ENCODE peak calls at places on chromosomes 13 and 19, in seven cellular contexts. R is putamen; N is neural crest cell; E is GDM1; U is stimulated activated CD4-positive, alpha-beta T cell treated with anti-CD3 and anti-CD28 coated beads, Interleukin-4, amount 100 ng/mL, for 24 hours; K is LoVo; Y is GM12892. W is an unnamed sample.

GRCh38 chr13:111629933-111630332 is 309.5 kb downstream of the TEX29 start:
- DNase-seq in Y (no peak), K (no peak), N (no peak), U (no peak), E (no peak), R (no peak), W (no peak)

GRCh38 chr19:38389101-38389925 is 816 bp downstream of the SPRED3 start:
- DNase-seq in E (no peak), N (peak; percentile 24), K (no peak), Y (no peak), R (no peak), U (no peak), W (no peak)

GRCh38 chr13:44801990-44802389 is 187.3 kb downstream of the NUFIP1 start:
- DNase-seq in U (no peak), Y (no peak), E (peak; percentile 89), R (no peak), K (no peak), N (no peak), W (peak; percentile 50)

GRCh38 chr13:112617754-112618375 is 29.9 kb upstream of the TUBGCP3 start:
- DNase-seq in Y (no peak), K (no peak), E (no peak), R (no peak), N (no peak), U (no peak), W (no peak)

GRCh38 chr13:89199138-89199537 is 1528.0 kb downstream of the SLITRK5 start:
- DNase-seq in K (no peak), E (no peak), Y (no peak), U (no peak), N (no peak), R (no peak), W (no peak)

GRCh38 chr19:15298847-15299567 is 33.3 kb downstream of the BRD4 start:
- DNase-seq in K (no peak), R (no peak), E (no peak), U (no peak), Y (no peak), N (no peak), W (no peak)

GRCh38 chr13:114173753-114174152 is 5.3 kb upstream of the CFAP97D2 start:
- DNase-seq in E (no peak), Y (no peak), U (no peak), R (no peak), N (no peak), K (no peak), W (no peak)

GRCh38 chr13:33349314-33349995 is 63.9 kb upstream of the STARD13 start:
- DNase-seq in R (peak; percentile 11), N (no peak), Y (no peak), E (no peak), K (no peak), U (no peak), W (no peak)

GRCh38 chr13:57633141-57633949 is 1.8 kb downstream of the PCDH17 start:
- DNase-seq in K (no peak), R (peak; percentile 85), N (peak; percentile 56), E (no peak), U (no peak), Y (no peak), W (no peak)

GRCh38 chr13:33369073-33369472 is 83.5 kb upstream of the STARD13 start:
- DNase-seq in R (no peak), Y (no peak), U (no peak), K (no peak), N (no peak), E (no peak), W (no peak)

GRCh38 chr13:27476943-27477681 is 26.7 kb upstream of the MTIF3 start:
- DNase-seq in Y (peak; percentile 39), K (peak; percentile 27), U (peak; percentile 8), E (no peak), N (no peak), R (no peak), W (no peak)

W was measured in KG1.